ENCODE peak calls at places on chromosomes 13 and 19, in five cellular contexts. One of them, this sample, is unnamed.
A peak's percentile ranks its signal among the peaks of the same experiment; 100 is the strongest.

GRCh38 chr13:98224557-98224956 is 47.5 kb upstream of the RNF113B start:
- DNase-seq in thyroid gland: no peak
- DNase-seq in amygdala: no peak
- DNase-seq in foreskin fibroblast: no peak
- DNase-seq in MCF 10A: no peak
- DNase-seq in this sample: no peak

GRCh38 chr13:38262211-38262610 is 87.4 kb upstream of the UFM1 start:
- DNase-seq in thyroid gland: no peak
- DNase-seq in amygdala: no peak
- DNase-seq in foreskin fibroblast: no peak
- DNase-seq in MCF 10A: peak; percentile 2
- DNase-seq in this sample: no peak

GRCh38 chr13:31001647-31002046 is 69.2 kb downstream of the TEX26 start:
- DNase-seq in thyroid gland: peak; percentile 4
- DNase-seq in amygdala: no peak
- DNase-seq in foreskin fibroblast: no peak
- DNase-seq in MCF 10A: peak; percentile 22
- DNase-seq in this sample: no peak

GRCh38 chr19:13132471-13133166 is 14.6 kb downstream of the NACC1 start:
- DNase-seq in thyroid gland: peak; percentile 23
- DNase-seq in amygdala: no peak
- DNase-seq in foreskin fibroblast: peak; percentile 64
- DNase-seq in MCF 10A: no peak
- DNase-seq in this sample: no peak

GRCh38 chr19:4449022-4449825 is 8.4 kb downstream of the UBXN6 start:
- DNase-seq in thyroid gland: no peak
- DNase-seq in amygdala: peak; percentile 71
- DNase-seq in foreskin fibroblast: no peak
- DNase-seq in MCF 10A: no peak
- DNase-seq in this sample: peak; percentile 82

GRCh38 chr13:36509369-36509768 is 77.1 kb downstream of the CCNA1 start:
- DNase-seq in thyroid gland: no peak
- DNase-seq in amygdala: no peak
- DNase-seq in foreskin fibroblast: no peak
- DNase-seq in MCF 10A: no peak
- DNase-seq in this sample: no peak

GRCh38 chr19:33524024-33524664 is 2.6 kb upstream of the PEPD start:
- DNase-seq in thyroid gland: no peak
- DNase-seq in amygdala: no peak
- DNase-seq in foreskin fibroblast: peak; percentile 6
- DNase-seq in MCF 10A: no peak
- DNase-seq in this sample: no peak

GRCh38 chr13:111577429-111577828 is 257.0 kb downstream of the TEX29 start:
- DNase-seq in thyroid gland: no peak
- DNase-seq in amygdala: no peak
- DNase-seq in foreskin fibroblast: no peak
- DNase-seq in MCF 10A: no peak
- DNase-seq in this sample: no peak

GRCh38 chr13:59691501-59692066 is 472.1 kb downstream of the DIAPH3 start:
- DNase-seq in thyroid gland: no peak
- DNase-seq in amygdala: no peak
- DNase-seq in foreskin fibroblast: no peak
- DNase-seq in MCF 10A: no peak
- DNase-seq in this sample: no peak

GRCh38 chr13:102779426-102780159 is 6.0 kb upstream of the TEX30 start:
- DNase-seq in thyroid gland: no peak
- DNase-seq in amygdala: no peak
- DNase-seq in foreskin fibroblast: no peak
- DNase-seq in MCF 10A: no peak
- DNase-seq in this sample: no peak

GRCh38 chr13:89514534-89515312 is 1832.8 kb upstream of the MIR17HG start:
- DNase-seq in thyroid gland: peak; percentile 40
- DNase-seq in amygdala: no peak
- DNase-seq in foreskin fibroblast: no peak
- DNase-seq in MCF 10A: peak; percentile 65
- DNase-seq in this sample: peak; percentile 14

GRCh38 chr13:69319659-69320058 is 788.0 kb upstream of the ATXN8OS start:
- DNase-seq in thyroid gland: no peak
- DNase-seq in amygdala: no peak
- DNase-seq in foreskin fibroblast: no peak
- DNase-seq in MCF 10A: no peak
- DNase-seq in this sample: no peak

GRCh38 chr19:6350688-6351087 is 10.6 kb upstream of the CLPP start:
- DNase-seq in thyroid gland: no peak
- DNase-seq in amygdala: no peak
- DNase-seq in foreskin fibroblast: no peak
- DNase-seq in MCF 10A: no peak
- DNase-seq in this sample: no peak

GRCh38 chr13:41621716-41622508 is 164.6 kb downstream of the RGCC start:
- DNase-seq in thyroid gland: no peak
- DNase-seq in amygdala: no peak
- DNase-seq in foreskin fibroblast: peak; percentile 46
- DNase-seq in MCF 10A: no peak
- DNase-seq in this sample: no peak

GRCh38 chr19:13920940-13921744 is 15.1 kb downstream of the CC2D1A start:
- DNase-seq in thyroid gland: no peak
- DNase-seq in amygdala: peak; percentile 11
- DNase-seq in foreskin fibroblast: peak; percentile 35
- DNase-seq in MCF 10A: peak; percentile 48
- DNase-seq in this sample: peak; percentile 43

GRCh38 chr13:85367887-85368286 is 431.3 kb downstream of the SLITRK6 start:
- DNase-seq in thyroid gland: no peak
- DNase-seq in amygdala: no peak
- DNase-seq in foreskin fibroblast: no peak
- DNase-seq in MCF 10A: no peak
- DNase-seq in this sample: no peak

GRCh38 chr19:16197188-16197621 is 506 bp upstream of the AP1M1 start:
- DNase-seq in thyroid gland: no peak
- DNase-seq in amygdala: no peak
- DNase-seq in foreskin fibroblast: peak; percentile 94
- DNase-seq in MCF 10A: peak; percentile 33
- DNase-seq in this sample: no peak

GRCh38 chr13:38202730-38203129 is 146.9 kb upstream of the UFM1 start:
- DNase-seq in thyroid gland: no peak
- DNase-seq in amygdala: no peak
- DNase-seq in foreskin fibroblast: no peak
- DNase-seq in MCF 10A: peak; percentile 75
- DNase-seq in this sample: no peak

GRCh38 chr19:45079911-45080469 is 930 bp downstream of the GEMIN7 start:
- DNase-seq in thyroid gland: no peak
- DNase-seq in amygdala: no peak
- DNase-seq in foreskin fibroblast: no peak
- DNase-seq in MCF 10A: no peak
- DNase-seq in this sample: no peak

GRCh38 chr19:51207747-51208146 is 17.1 kb upstream of the CD33 start:
- DNase-seq in thyroid gland: no peak
- DNase-seq in amygdala: no peak
- DNase-seq in foreskin fibroblast: no peak
- DNase-seq in MCF 10A: no peak
- DNase-seq in this sample: no peak

GRCh38 chr19:54357381-54357780 is 7.3 kb downstream of the LAIR1 start:
- DNase-seq in thyroid gland: no peak
- DNase-seq in amygdala: no peak
- DNase-seq in foreskin fibroblast: no peak
- DNase-seq in MCF 10A: no peak
- DNase-seq in this sample: no peak

GRCh38 chr19:13181747-13182388 is 31.7 kb downstream of the IER2 start:
- DNase-seq in thyroid gland: peak; percentile 82
- DNase-seq in amygdala: peak; percentile 52
- DNase-seq in foreskin fibroblast: peak; percentile 73
- DNase-seq in MCF 10A: no peak
- DNase-seq in this sample: peak; percentile 78

GRCh38 chr13:46521921-46522691 is 30.9 kb upstream of the LRCH1 start:
- DNase-seq in thyroid gland: no peak
- DNase-seq in amygdala: no peak
- DNase-seq in foreskin fibroblast: no peak
- DNase-seq in MCF 10A: no peak
- DNase-seq in this sample: no peak

GRCh38 chr13:31946091-31946770 is 85.3 kb upstream of the FRY start:
- DNase-seq in thyroid gland: no peak
- DNase-seq in amygdala: no peak
- DNase-seq in foreskin fibroblast: no peak
- DNase-seq in MCF 10A: no peak
- DNase-seq in this sample: no peak

This sample was measured in body of pancreas.